ENCODE peak calls at places on chromosomes 16 and 17, in ten cellular contexts. G is prostate gland, H is endothelial cell of umbilical vein, J is stomach, L is breast epithelium, A is esophagus muscularis mucosa, C is sigmoid colon, F is uterus, N is GM12878, O is K562. T is an unnamed sample.

GRCh38 chr16:87099001-87099740 is 218.0 kb downstream of the C16orf95 start:
- DNase-seq in A (no peak), H (no peak), G (no peak), N (no peak), C (no peak), L (no peak), O (no peak), J (no peak), F (no peak), T (no peak)

GRCh38 chr16:57741660-57742191 is 6.2 kb downstream of the KATNB1 start:
- DNase-seq in A (no peak), F (no peak), G (no peak), O (no peak), J (no peak), L (no peak), N (no peak), H (no peak), C (no peak), T (no peak)

GRCh38 chr16:3317315-3317999 is 12.2 kb downstream of the ZNF75A start:
- DNase-seq in C (no peak), J (no peak), A (no peak), N (no peak), H (peak), O (no peak), F (no peak), L (no peak), G (no peak), T (no peak)

GRCh38 chr16:50644730-50645129 is 36.4 kb downstream of the SNX20 start:
- DNase-seq in F (peak), L (no peak), N (no peak), G (no peak), J (peak), O (no peak), C (no peak), H (no peak), A (no peak), T (no peak)

GRCh38 chr16:3029499-3030127 is 5.8 kb downstream of the THOC6 start:
- DNase-seq in J (no peak), L (no peak), G (no peak), F (no peak), C (no peak), A (no peak), H (no peak), O (peak), N (no peak), T (no peak)

GRCh38 chr16:1263591-1264216 is 7.8 kb downstream of the TPSD1 start:
- DNase-seq in A (no peak), G (no peak), F (no peak), L (no peak), H (no peak), O (no peak), N (no peak), J (no peak), C (no peak), T (no peak)

GRCh38 chr17:18950944-18951905 is 740 bp upstream of the SLC5A10 start:
- DNase-seq in L (no peak), A (no peak), F (no peak), C (no peak), N (no peak), G (no peak), H (no peak), O (peak), J (peak), T (no peak)

GRCh38 chr16:30794634-30795033 is 7.6 kb upstream of the ZNF629 start:
- DNase-seq in J (no peak), H (no peak), O (no peak), F (no peak), A (no peak), C (no peak), N (no peak), L (no peak), G (no peak), T (no peak)

GRCh38 chr16:8565498-8565897 is 24.8 kb downstream of the TMEM114 start:
- DNase-seq in H (no peak), A (no peak), C (no peak), G (no peak), L (no peak), O (no peak), F (no peak), N (no peak), J (no peak), T (no peak)

GRCh38 chr17:63550816-63551639 is 751 bp downstream of the DCAF7 start:
- DNase-seq in O (peak), F (no peak), G (no peak), J (peak), L (peak), N (no peak), H (peak), C (no peak), A (no peak), T (no peak)

GRCh38 chr17:49000943-49001342 is 3.8 kb downstream of the IGF2BP1 start:
- DNase-seq in H (peak), J (no peak), A (no peak), N (no peak), O (no peak), C (no peak), L (no peak), F (no peak), G (no peak), T (no peak)

GRCh38 chr16:69057400-69058378 is 47.8 kb upstream of the HAS3 start:
- DNase-seq in O (no peak), N (peak), H (no peak), L (peak), A (no peak), G (peak), C (peak), J (no peak), F (peak), T (no peak)

GRCh38 chr16:79601978-79602609 is 1.6 kb upstream of the MAF start:
- DNase-seq in A (peak), L (peak), H (peak), J (peak), N (peak), O (peak), F (peak), G (peak), C (peak), T (peak)

GRCh38 chr17:13671341-13671740 is 69.6 kb upstream of the HS3ST3A1 start:
- DNase-seq in G (no peak), O (no peak), A (no peak), N (no peak), H (no peak), C (no peak), L (no peak), J (no peak), F (no peak), T (no peak)

GRCh38 chr17:58692239-58693055 is at the start of gene RAD51C:
- DNase-seq in C (peak), H (peak), J (peak), L (peak), F (peak), O (peak), N (peak), A (peak), G (peak), T (peak)

GRCh38 chr16:7919782-7920181 is 587.1 kb downstream of the RBFOX1 start:
- DNase-seq in N (no peak), L (no peak), H (no peak), G (no peak), F (no peak), J (no peak), A (no peak), C (no peak), O (no peak), T (no peak)

GRCh38 chr17:74334393-74335039 is 8.5 kb downstream of the KIF19 start:
- DNase-seq in O (no peak), A (no peak), L (no peak), H (no peak), F (no peak), G (no peak), N (no peak), J (no peak), C (no peak), T (no peak)

GRCh38 chr16:11914210-11914758 is 1.5 kb downstream of the GSPT1 start:
- DNase-seq in C (no peak), J (no peak), F (no peak), L (no peak), G (no peak), O (no peak), H (peak), N (no peak), A (no peak), T (no peak)

GRCh38 chr16:73172621-73173312 is 124.8 kb upstream of the ZFHX3 start:
- DNase-seq in N (no peak), G (peak), L (peak), C (peak), A (no peak), O (peak), F (peak), H (peak), J (peak), T (peak)

GRCh38 chr17:47978324-47978723 is 7.4 kb downstream of the CDK5RAP3 start:
- DNase-seq in N (no peak), F (peak), J (peak), A (no peak), C (peak), L (no peak), G (peak), O (peak), H (peak), T (peak)

GRCh38 chr17:81539961-81540675 is 11.9 kb downstream of the FSCN2 start:
- DNase-seq in N (no peak), J (no peak), O (no peak), L (no peak), A (no peak), H (no peak), G (no peak), F (no peak), C (no peak), T (no peak)

GRCh38 chr17:58047751-58048150 is 35.5 kb upstream of the DYNLL2 start:
- DNase-seq in O (no peak), A (no peak), L (no peak), C (no peak), H (no peak), G (no peak), N (no peak), F (no peak), J (no peak), T (no peak)

GRCh38 chr17:81646869-81647600 is 9.3 kb downstream of the PDE6G start:
- DNase-seq in J (no peak), H (no peak), N (no peak), G (no peak), A (no peak), L (no peak), C (no peak), O (peak), F (no peak), T (no peak)

GRCh38 chr16:58644108-58644507 is 14.5 kb upstream of the CNOT1 start:
- DNase-seq in F (no peak), C (no peak), J (no peak), O (no peak), H (no peak), A (no peak), N (no peak), L (no peak), G (no peak), T (peak)

GRCh38 chr16:76535-77272 is 1.3 kb upstream of the MPG start:
- DNase-seq in C (peak), N (no peak), O (peak), H (peak), F (peak), J (peak), L (no peak), G (no peak), A (no peak), T (peak)

GRCh38 chr17:80441133-80441578 is 26.2 kb downstream of the ENDOV start:
- DNase-seq in F (no peak), A (no peak), O (peak), G (no peak), J (no peak), C (no peak), N (no peak), H (peak), L (no peak), T (peak)

GRCh38 chr17:27502526-27503324 is 46.5 kb downstream of the KSR1 start:
- DNase-seq in A (no peak), L (no peak), G (no peak), C (no peak), O (no peak), F (no peak), H (no peak), J (no peak), N (no peak), T (no peak)

GRCh38 chr16:50102046-50102756 is 36.4 kb downstream of the HEATR3 start:
- DNase-seq in A (no peak), N (no peak), O (no peak), J (no peak), L (no peak), C (no peak), G (no peak), F (no peak), H (no peak), T (no peak)

GRCh38 chr16:11783319-11784047 is 13.6 kb downstream of the ZC3H7A start:
- DNase-seq in N (peak), A (no peak), G (no peak), L (no peak), F (no peak), J (no peak), C (no peak), O (peak), H (peak), T (no peak)

GRCh38 chr16:29698042-29698441 is 19.1 kb downstream of the QPRT start:
- DNase-seq in N (no peak), C (no peak), G (no peak), L (no peak), F (no peak), J (no peak), A (no peak), H (no peak), O (no peak), T (no peak)

GRCh38 chr16:63789603-63790002 is 1332.3 kb downstream of the CDH11 start:
- DNase-seq in O (peak), C (no peak), H (peak), N (no peak), F (no peak), L (no peak), G (no peak), J (no peak), A (no peak), T (no peak)

GRCh38 chr16:82038941-82039340 is 3.9 kb downstream of the HSD17B2 start:
- DNase-seq in H (no peak), N (no peak), C (no peak), O (no peak), L (no peak), A (no peak), G (no peak), F (no peak), J (no peak), T (no peak)

GRCh38 chr16:87958632-87959031 is 7.4 kb downstream of the BANP start:
- DNase-seq in G (no peak), C (no peak), N (no peak), O (no peak), L (no peak), F (no peak), J (no peak), A (no peak), H (no peak), T (no peak)

GRCh38 chr16:20866161-20866772 is 33.9 kb downstream of the DCUN1D3 start:
- DNase-seq in N (no peak), G (no peak), L (no peak), O (peak), F (no peak), C (peak), A (no peak), J (peak), H (peak), T (peak)

GRCh38 chr16:65012357-65012756 is 109.5 kb downstream of the CDH11 start:
- DNase-seq in C (no peak), H (peak), J (no peak), G (no peak), F (no peak), O (no peak), A (no peak), N (no peak), L (no peak), T (no peak)

GRCh38 chr16:877242-878065 is 76.9 kb upstream of the GNG13 start:
- DNase-seq in H (no peak), N (no peak), A (no peak), J (no peak), O (no peak), L (no peak), C (peak), F (no peak), G (no peak), T (no peak)

GRCh38 chr17:21008516-21008915 is 34.3 kb downstream of the USP22 start:
- DNase-seq in G (no peak), F (no peak), J (no peak), N (no peak), C (peak), H (no peak), O (no peak), A (no peak), L (no peak), T (no peak)

GRCh38 chr17:17685775-17686291 is 4.6 kb downstream of the RAI1 start:
- DNase-seq in F (peak), H (peak), G (peak), O (peak), C (no peak), L (no peak), J (peak), N (no peak), A (no peak), T (no peak)
- TF ChIP-seq POLR2A in F (no peak), H (no peak), G (peak), O (no peak), C (no peak), L (no peak), J (no peak), N (peak), A (no peak), T (no peak)

DNA sequence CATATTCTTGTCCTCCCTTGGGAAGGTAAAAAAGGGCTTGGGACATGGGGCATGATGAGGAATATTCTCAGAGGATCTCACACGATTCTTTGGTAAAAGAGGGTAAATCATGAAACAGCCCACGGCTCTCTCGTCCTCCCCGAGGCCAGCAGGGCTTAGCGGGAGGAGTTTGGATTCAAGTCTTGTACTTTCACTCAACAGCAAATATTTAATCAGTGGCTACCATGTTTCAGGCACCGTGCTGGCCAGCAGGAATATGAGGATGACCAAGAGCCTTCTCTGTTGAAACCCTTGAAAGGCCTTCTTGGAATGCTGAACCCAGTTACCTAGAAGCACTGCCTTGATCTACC is 8.8 kb downstream of the MAP3K14 start:
- DNase-seq in C (no peak), G (no peak), O (no peak), J (no peak), F (no peak), N (no peak), A (no peak), L (no peak), H (no peak), T (no peak)
- TF ChIP-seq CTCF in C (no peak), G (no peak), O (no peak), J (no peak), F (no peak), N (no peak), A (no peak), L (no peak), H (no peak), T (no peak)

GRCh38 chr17:40541060-40541872 is 24.0 kb downstream of the CCR7 start:
- DNase-seq in C (peak), J (no peak), N (no peak), H (no peak), F (peak), G (no peak), O (peak), A (no peak), L (peak), T (peak)
- H3K27ac ChIP-seq in C (peak), J (peak), N (peak), H (no peak), F (peak), G (peak), O (no peak), A (peak), L (peak), T (peak)

GRCh38 chr17:35864853-35865252 is 3.8 kb downstream of the HEATR9 start:
- DNase-seq in L (no peak), A (no peak), H (no peak), N (no peak), O (peak), F (no peak), J (no peak), C (no peak), G (no peak), T (no peak)

GRCh38 chr17:35871415-35871814 is 2.7 kb upstream of the HEATR9 start:
- DNase-seq in H (no peak), C (no peak), F (no peak), N (no peak), A (no peak), J (no peak), G (no peak), L (no peak), O (no peak), T (no peak)

GRCh38 chr17:35868791-35869190 is at the start of gene HEATR9:
- DNase-seq in A (no peak), O (no peak), J (no peak), N (no peak), F (no peak), H (no peak), L (no peak), C (no peak), G (no peak), T (no peak)

GRCh38 chr17:35865412-35866355 is 3.0 kb downstream of the HEATR9 start:
- DNase-seq in N (no peak), A (no peak), G (no peak), F (no peak), O (peak), H (peak), J (no peak), L (no peak), C (no peak), T (no peak)

DNA sequence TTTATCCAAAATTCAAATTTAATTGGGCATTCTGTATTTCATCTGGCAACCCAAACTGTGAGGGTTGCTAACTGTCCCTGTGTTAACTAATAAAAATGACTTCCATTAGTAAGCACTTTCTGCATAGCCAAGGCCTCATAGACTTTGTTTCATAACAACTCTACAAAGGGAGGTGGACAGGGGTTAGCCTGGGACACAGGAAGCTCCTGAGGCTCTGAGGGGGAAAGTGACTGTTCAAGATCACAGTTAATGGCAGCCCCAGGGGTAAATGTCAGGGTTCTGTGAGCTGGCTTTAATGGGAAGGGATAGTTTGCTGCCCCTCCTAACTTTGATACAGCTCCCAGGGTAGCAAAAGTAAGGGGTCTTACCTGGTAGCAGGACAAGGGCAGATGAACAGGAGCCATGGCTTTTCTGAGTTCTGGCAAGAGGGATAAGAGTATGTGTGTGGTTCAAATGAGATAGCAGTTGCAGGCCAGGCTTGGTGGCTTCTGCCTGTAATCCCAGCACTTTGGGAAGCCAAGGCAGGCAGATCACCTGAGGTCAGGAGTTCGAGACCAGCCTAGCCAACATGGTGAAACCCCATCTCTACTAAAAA is 2.2 kb downstream of the HEATR9 start:
- DNase-seq in H (no peak), J (no peak), A (no peak), N (no peak), F (no peak), L (no peak), G (no peak), O (peak), C (no peak), T (no peak)
- TF ChIP-seq POLR2A in H (no peak), J (no peak), A (no peak), N (no peak), F (no peak), L (no peak), G (no peak), O (no peak), C (no peak), T (no peak)

GRCh38 chr17:3046753-3047152 is 16.7 kb downstream of the OR1D5 start:
- DNase-seq in N (no peak), J (no peak), G (no peak), L (no peak), F (no peak), H (no peak), O (no peak), A (no peak), C (no peak), T (no peak)

GRCh38 chr17:3038941-3039340 is 24.5 kb downstream of the OR1D5 start:
- DNase-seq in N (no peak), O (no peak), A (no peak), F (no peak), H (no peak), G (no peak), C (no peak), L (no peak), J (no peak), T (no peak)

GRCh38 chr17:3040882-3041281 is 22.5 kb downstream of the OR1D5 start:
- DNase-seq in J (no peak), H (no peak), F (no peak), O (no peak), L (no peak), A (no peak), G (no peak), N (no peak), C (no peak), T (no peak)

GRCh38 chr17:3039748-3040147 is 23.7 kb downstream of the OR1D5 start:
- DNase-seq in O (no peak), C (no peak), H (no peak), A (no peak), L (no peak), N (no peak), G (no peak), J (no peak), F (no peak), T (no peak)

GRCh38 chr17:3043737-3044365 is 19.6 kb downstream of the OR1D5 start:
- DNase-seq in A (no peak), C (no peak), J (no peak), F (no peak), G (no peak), L (no peak), H (no peak), O (peak), N (no peak), T (no peak)
- TF ChIP-seq CTCF in A (no peak), C (no peak), J (no peak), F (no peak), G (no peak), L (no peak), H (peak), O (peak), N (peak), T (no peak)

DNA sequence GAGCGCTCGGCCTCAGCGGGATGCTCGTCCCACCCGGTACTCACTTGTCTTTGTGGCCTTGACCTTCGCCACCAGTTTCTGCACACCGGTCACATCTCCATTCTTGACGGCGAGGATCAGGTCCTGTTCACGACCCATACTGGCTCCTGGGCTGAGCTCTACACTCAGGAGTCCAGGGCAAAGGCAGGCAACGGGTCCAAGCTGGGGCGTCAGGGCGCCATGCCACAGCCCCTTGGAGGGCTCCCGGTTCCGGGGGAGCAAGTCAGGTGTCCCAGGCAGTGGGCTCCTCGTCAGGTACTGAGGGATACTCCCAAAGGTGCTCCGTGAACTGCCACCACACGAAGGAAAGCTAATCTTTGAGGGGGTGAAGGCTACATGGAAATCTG is 1.7 kb downstream of the CASKIN2 start:
- DNase-seq in A (no peak), N (no peak), G (no peak), C (no peak), H (no peak), J (no peak), F (peak), L (no peak), O (no peak), T (no peak)
- H3K27ac ChIP-seq in A (peak), N (no peak), G (peak), C (peak), H (no peak), J (peak), F (peak), L (peak), O (no peak), T (peak)

T was measured in heart left ventricle.